ENCODE peak calls at places on chromosomes 2 and 18, in seven cellular contexts. A is adipocyte, O is NCI-H1417, E is iPS-NIHi11, Z is AG20443, K is NAMALWA, Q is Right ventricle myocardium inferior. P is an unnamed sample.

GRCh38 chr2:46804794-46805193 is 110.8 kb downstream of the MCFD2 start:
- DNase-seq in Z (no peak), Q (no peak), A (no peak), K (no peak), O (no peak), E (no peak), P (peak; percentile 83)

GRCh38 chr2:120540719-120541552 is 194.7 kb upstream of the GLI2 start:
- DNase-seq in E (no peak), A (no peak), Z (no peak), Q (peak; percentile 2), O (no peak), K (no peak), P (peak; percentile 16)

GRCh38 chr2:9657731-9658130 is 26.9 kb upstream of the YWHAQ start:
- DNase-seq in O (peak; percentile 12), Q (no peak), Z (no peak), K (no peak), E (peak; percentile 31), A (no peak), P (no peak)

GRCh38 chr2:3040819-3041218 is 336.8 kb downstream of the EIPR1 start:
- DNase-seq in K (no peak), Q (no peak), O (no peak), Z (no peak), E (no peak), A (no peak), P (no peak)

GRCh38 chr2:200950378-200950777 is 13.1 kb downstream of the ORC2 start:
- DNase-seq in A (no peak), O (no peak), K (no peak), E (no peak), Z (no peak), Q (no peak), P (no peak)

GRCh38 chr2:85772841-85773491 is 19.2 kb downstream of the ATOH8 start:
- DNase-seq in Q (peak; percentile 78), E (no peak), A (no peak), Z (no peak), O (no peak), K (no peak), P (no peak)

GRCh38 chr2:188450740-188451480 is 159.2 kb downstream of the GULP1 start:
- DNase-seq in K (no peak), E (no peak), Z (peak; percentile 10), O (no peak), A (peak; percentile 75), Q (no peak), P (peak; percentile 56)

GRCh38 chr2:96541326-96541725 is 4.8 kb downstream of the ARID5A start:
- DNase-seq in E (no peak), A (peak; percentile 68), Z (peak; percentile 56), O (no peak), Q (no peak), K (no peak), P (peak; percentile 91)

GRCh38 chr2:143940720-143941119 is 579.2 kb downstream of the ZEB2 start:
- DNase-seq in O (no peak), K (no peak), Q (no peak), Z (no peak), A (no peak), E (no peak), P (no peak)

GRCh38 chr18:21490745-21491144 is 109.8 kb downstream of the ESCO1 start:
- DNase-seq in K (no peak), O (no peak), Z (no peak), A (peak; percentile 38), E (no peak), Q (no peak), P (no peak)

GRCh38 chr2:40371525-40372277 is 80.2 kb downstream of the SLC8A1 start:
- DNase-seq in E (peak; percentile 29), Q (peak; percentile 56), K (no peak), Z (peak; percentile 88), A (peak; percentile 88), O (peak; percentile 60), P (peak; percentile 87)

GRCh38 chr2:5695641-5696350 is 3.6 kb downstream of the SOX11 start:
- DNase-seq in Z (no peak), E (peak; percentile 21), Q (no peak), O (peak; percentile 84), A (peak; percentile 74), K (peak; percentile 85), P (peak; percentile 31)

GRCh38 chr2:144946263-144946662 is 426.3 kb upstream of the ZEB2 start:
- DNase-seq in Z (no peak), A (peak; percentile 19), E (no peak), K (no peak), O (peak; percentile 73), Q (no peak), P (peak; percentile 33)

GRCh38 chr2:213149332-213149875 is 2.0 kb downstream of the IKZF2 start:
- DNase-seq in Z (no peak), K (no peak), O (no peak), Q (no peak), A (peak; percentile 37), E (no peak), P (peak; percentile 52)

GRCh38 chr2:107018366-107018765 is 132.4 kb upstream of the ST6GAL2 start:
- DNase-seq in Z (no peak), O (no peak), K (no peak), E (no peak), A (no peak), Q (no peak), P (no peak)

GRCh38 chr2:69253033-69253535 is 133.9 kb downstream of the GFPT1 start:
- DNase-seq in Z (peak; percentile 22), A (peak; percentile 18), E (no peak), K (no peak), O (no peak), Q (no peak), P (peak; percentile 75)

GRCh38 chr2:203733683-203734082 is 27.2 kb downstream of the CD28 start:
- DNase-seq in A (no peak), Z (no peak), K (no peak), O (no peak), Q (no peak), E (no peak), P (no peak)

GRCh38 chr18:37403100-37403781 is 162.4 kb downstream of the CELF4 start:
- DNase-seq in K (no peak), Z (peak; percentile 93), E (no peak), Q (no peak), A (peak; percentile 89), O (peak; percentile 92), P (peak; percentile 95)

GRCh38 chr2:177830881-177831386 is 241.6 kb downstream of the PDE11A start:
- DNase-seq in Q (no peak), E (peak; percentile 7), Z (no peak), O (peak; percentile 96), K (no peak), A (no peak), P (no peak)

GRCh38 chr18:78765142-78765541 is 214.5 kb upstream of the SALL3 start:
- DNase-seq in A (no peak), E (no peak), O (no peak), Z (no peak), K (no peak), Q (no peak), P (no peak)

GRCh38 chr2:121356058-121356640 is 71.1 kb upstream of the TFCP2L1 start:
- DNase-seq in Q (no peak), Z (peak; percentile 73), O (peak; percentile 84), K (peak; percentile 73), E (peak; percentile 78), A (peak; percentile 84), P (peak; percentile 61)

GRCh38 chr2:56191617-56192016 is 7.8 kb downstream of the CCDC85A start:
- DNase-seq in E (peak; percentile 61), K (peak; percentile 59), Q (no peak), A (peak; percentile 73), Z (peak; percentile 61), O (peak; percentile 84), P (peak; percentile 70)

GRCh38 chr2:237798236-237799059 is at the start of gene RBM44:
- DNase-seq in Q (no peak), E (no peak), A (no peak), O (no peak), Z (no peak), K (no peak), P (no peak)

GRCh38 chr2:162885281-162886070 is 46.9 kb upstream of the KCNH7 start:
- DNase-seq in Z (no peak), K (no peak), A (no peak), O (no peak), E (no peak), Q (no peak), P (no peak)

GRCh38 chr2:234178309-234179030 is 128.0 kb downstream of the SPP2 start:
- DNase-seq in E (peak; percentile 41), O (peak; percentile 37), K (no peak), Q (no peak), A (no peak), Z (no peak), P (no peak)

GRCh38 chr18:2805970-2806943 is 40.5 kb upstream of the EMILIN2 start:
- DNase-seq in O (peak; percentile 25), Q (no peak), K (no peak), A (peak; percentile 65), E (no peak), Z (peak; percentile 40), P (peak; percentile 35)

GRCh38 chr2:201971516-201972228 is 62.0 kb upstream of the FZD7 start:
- DNase-seq in E (no peak), K (no peak), O (no peak), Z (peak; percentile 56), Q (no peak), A (peak; percentile 52), P (peak; percentile 71)

GRCh38 chr2:17934721-17935120 is 56.3 kb downstream of the KCNS3 start:
- DNase-seq in Q (no peak), E (no peak), A (peak; percentile 74), O (no peak), K (no peak), Z (peak; percentile 91), P (peak; percentile 88)